ENCODE peak calls at places on chromosomes 5 and 9, in eight cellular contexts. One of them, this sample, is unnamed. For H3K4me1, the result is how much of the 10 kb centered on the place peaks cover.

GRCh38 chr9:71765693-71766092 is 2.6 kb downstream of the CEMIP2 start:
- DNase-seq in A549: no peak
- DNase-seq in left ventricle myocardium inferior: no peak
- DNase-seq in osteoblast: no peak
- DNase-seq in iPS DF 6.9: no peak
- DNase-seq in tibial artery: no peak
- DNase-seq in heart right ventricle: no peak
- DNase-seq in PC-9: peak
- DNase-seq in this sample: peak

GRCh38 chr5:141001466-141001853 is 35.2 kb downstream of the PCDHAC2 start:
- DNase-seq in tibial artery: no peak
- DNase-seq in heart right ventricle: no peak
- DNase-seq in osteoblast: no peak
- DNase-seq in PC-9: peak
- DNase-seq in left ventricle myocardium inferior: no peak
- DNase-seq in A549: peak
- DNase-seq in iPS DF 6.9: no peak
- DNase-seq in this sample: peak

GRCh38 chr5:72138943-72139467 is 31.7 kb downstream of the MAP1B start:
- DNase-seq in left ventricle myocardium inferior: no peak
- DNase-seq in PC-9: no peak
- DNase-seq in tibial artery: no peak
- DNase-seq in osteoblast: no peak
- DNase-seq in heart right ventricle: no peak
- DNase-seq in A549: no peak
- DNase-seq in iPS DF 6.9: no peak
- DNase-seq in this sample: peak

GRCh38 chr9:28598396-28598795 is 1025.1 kb upstream of the C9orf72 start:
- DNase-seq in PC-9: no peak
- DNase-seq in left ventricle myocardium inferior: no peak
- DNase-seq in osteoblast: no peak
- DNase-seq in iPS DF 6.9: no peak
- DNase-seq in A549: no peak
- DNase-seq in tibial artery: no peak
- DNase-seq in heart right ventricle: no peak
- DNase-seq in this sample: no peak

GRCh38 chr5:174922955-174923354 is 198.6 kb downstream of the MSX2 start:
- DNase-seq in tibial artery: no peak
- DNase-seq in heart right ventricle: no peak
- DNase-seq in A549: no peak
- DNase-seq in PC-9: no peak
- DNase-seq in osteoblast: no peak
- DNase-seq in left ventricle myocardium inferior: no peak
- DNase-seq in iPS DF 6.9: no peak
- DNase-seq in this sample: no peak

GRCh38 chr5:79193643-79194042 is 42.3 kb upstream of the JMY start:
- DNase-seq in osteoblast: no peak
- DNase-seq in PC-9: peak
- DNase-seq in left ventricle myocardium inferior: no peak
- DNase-seq in heart right ventricle: no peak
- DNase-seq in tibial artery: no peak
- DNase-seq in A549: peak
- DNase-seq in iPS DF 6.9: no peak
- DNase-seq in this sample: no peak

GRCh38 chr5:612498-613424 is 621 bp downstream of the CEP72 start:
- DNase-seq in iPS DF 6.9: no peak
- DNase-seq in left ventricle myocardium inferior: no peak
- DNase-seq in heart right ventricle: no peak
- DNase-seq in tibial artery: no peak
- DNase-seq in A549: peak
- DNase-seq in PC-9: no peak
- DNase-seq in osteoblast: peak
- DNase-seq in this sample: peak

GRCh38 chr5:8861764-8862163 is 684.1 kb downstream of the SEMA5A start:
- DNase-seq in PC-9: no peak
- DNase-seq in tibial artery: no peak
- DNase-seq in left ventricle myocardium inferior: no peak
- DNase-seq in osteoblast: no peak
- DNase-seq in A549: no peak
- DNase-seq in heart right ventricle: no peak
- DNase-seq in iPS DF 6.9: no peak
- DNase-seq in this sample: no peak

GRCh38 chr5:65197899-65198776 is 283.6 kb downstream of the ADAMTS6 start:
- DNase-seq in osteoblast: no peak
- DNase-seq in left ventricle myocardium inferior: no peak
- DNase-seq in heart right ventricle: no peak
- DNase-seq in A549: no peak
- DNase-seq in PC-9: no peak
- DNase-seq in tibial artery: no peak
- DNase-seq in iPS DF 6.9: no peak
- DNase-seq in this sample: peak

GRCh38 chr5:167639761-167640160 is 651.7 kb upstream of the WWC1 start:
- DNase-seq in iPS DF 6.9: no peak
- DNase-seq in left ventricle myocardium inferior: no peak
- DNase-seq in A549: peak
- DNase-seq in PC-9: no peak
- DNase-seq in heart right ventricle: no peak
- DNase-seq in tibial artery: no peak
- DNase-seq in osteoblast: peak
- DNase-seq in this sample: peak

GRCh38 chr5:67983251-67983941 is 232.2 kb upstream of the PIK3R1 start:
- DNase-seq in osteoblast: peak
- DNase-seq in PC-9: no peak
- DNase-seq in left ventricle myocardium inferior: no peak
- DNase-seq in A549: no peak
- DNase-seq in heart right ventricle: no peak
- DNase-seq in tibial artery: no peak
- DNase-seq in iPS DF 6.9: no peak
- DNase-seq in this sample: peak

DNA sequence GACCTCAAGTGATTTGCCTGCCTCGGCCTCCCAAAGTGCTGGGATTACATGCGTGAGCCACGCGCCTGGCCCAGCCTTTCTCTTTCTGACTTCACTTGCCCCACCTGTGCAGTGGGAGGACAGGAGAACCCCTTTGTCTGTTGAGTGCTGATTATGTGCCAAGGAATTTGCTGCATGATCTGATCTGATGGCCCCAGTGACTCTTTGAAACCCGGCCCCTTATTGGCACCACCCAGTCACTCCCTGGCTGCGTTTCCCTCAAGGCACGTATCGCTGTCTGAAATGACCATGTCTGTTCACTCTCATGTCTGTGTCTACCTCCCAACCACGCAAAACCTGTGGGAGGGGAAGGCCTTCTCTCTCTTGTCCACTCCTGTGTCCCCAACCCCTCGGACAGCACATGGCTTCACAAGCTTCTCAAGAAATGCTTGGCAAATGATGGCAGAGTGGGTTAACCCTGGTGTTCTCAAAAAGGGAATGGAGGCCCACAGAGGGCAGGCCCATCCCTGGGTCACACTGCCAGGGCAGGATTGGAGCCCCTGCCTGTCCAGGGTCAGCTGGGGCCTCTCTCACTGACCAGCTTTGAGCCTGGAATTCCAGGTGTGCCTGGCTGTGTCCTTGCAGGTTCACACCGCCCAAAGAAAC is 21.9 kb downstream of the NEK6 start:
- DNase-seq in heart right ventricle: no peak
- DNase-seq in left ventricle myocardium inferior: no peak
- DNase-seq in A549: no peak
- DNase-seq in PC-9: no peak
- DNase-seq in osteoblast: peak
- DNase-seq in tibial artery: no peak
- DNase-seq in iPS DF 6.9: no peak
- DNase-seq in this sample: peak
- H3K4me1 ChIP-seq in heart right ventricle: half or more
- H3K4me1 ChIP-seq in left ventricle myocardium inferior: half or more
- H3K4me1 ChIP-seq in A549: half or more
- H3K4me1 ChIP-seq in PC-9: under half
- H3K4me1 ChIP-seq in osteoblast: half or more
- H3K4me1 ChIP-seq in tibial artery: half or more
- H3K4me1 ChIP-seq in iPS DF 6.9: under half
- H3K4me1 ChIP-seq in this sample: under half

DNA sequence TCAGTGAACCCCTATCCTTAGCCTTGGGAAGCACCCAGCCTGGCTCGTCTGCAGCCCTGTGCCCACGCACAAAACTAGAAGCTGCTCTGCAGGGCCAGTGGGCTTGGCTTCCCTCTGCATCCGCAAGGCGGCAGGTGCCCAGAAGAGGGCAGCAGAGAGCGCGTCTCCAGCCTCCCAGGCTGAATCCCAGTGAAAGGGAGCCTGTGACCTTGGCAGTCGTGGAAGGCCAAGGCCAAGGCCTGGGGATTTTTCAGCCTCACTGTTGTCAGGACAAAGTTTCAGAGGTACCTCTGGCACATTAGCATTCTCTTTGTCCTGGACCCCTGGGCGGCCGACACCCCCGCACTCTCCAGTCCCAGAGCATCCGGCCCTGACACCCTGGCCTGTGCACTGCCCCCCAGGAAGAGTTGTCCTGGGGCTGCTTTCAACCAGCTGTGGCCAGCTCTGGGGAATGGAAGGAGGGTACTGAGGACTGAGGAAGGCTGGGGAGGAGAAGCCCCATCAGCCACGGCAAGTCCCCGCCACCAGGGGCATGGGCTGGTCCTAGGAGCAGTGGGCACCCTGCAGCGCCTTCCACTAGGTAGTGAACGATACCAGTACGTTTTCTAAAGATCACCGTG is 63.6 kb upstream of the IL17B start:
- DNase-seq in PC-9: peak
- DNase-seq in A549: peak
- DNase-seq in heart right ventricle: peak
- DNase-seq in osteoblast: peak
- DNase-seq in tibial artery: peak
- DNase-seq in left ventricle myocardium inferior: peak
- DNase-seq in iPS DF 6.9: peak
- DNase-seq in this sample: no peak
- H3K4me1 ChIP-seq in PC-9: under half
- H3K4me1 ChIP-seq in A549: under half
- H3K4me1 ChIP-seq in heart right ventricle: under half
- H3K4me1 ChIP-seq in osteoblast: under half
- H3K4me1 ChIP-seq in tibial artery: under half
- H3K4me1 ChIP-seq in left ventricle myocardium inferior: half or more
- H3K4me1 ChIP-seq in iPS DF 6.9: under half
- H3K4me1 ChIP-seq in this sample: under half

GRCh38 chr9:133932633-133933032 is 59.5 kb downstream of the VAV2 start:
- DNase-seq in tibial artery: no peak
- DNase-seq in A549: no peak
- DNase-seq in heart right ventricle: no peak
- DNase-seq in left ventricle myocardium inferior: no peak
- DNase-seq in iPS DF 6.9: no peak
- DNase-seq in osteoblast: no peak
- DNase-seq in PC-9: no peak
- DNase-seq in this sample: no peak

GRCh38 chr9:133930046-133931015 is 61.8 kb downstream of the VAV2 start:
- DNase-seq in iPS DF 6.9: no peak
- DNase-seq in osteoblast: no peak
- DNase-seq in tibial artery: no peak
- DNase-seq in A549: no peak
- DNase-seq in PC-9: no peak
- DNase-seq in left ventricle myocardium inferior: no peak
- DNase-seq in heart right ventricle: no peak
- DNase-seq in this sample: no peak

GRCh38 chr9:133929599-133929998 is 62.5 kb downstream of the VAV2 start:
- DNase-seq in A549: no peak
- DNase-seq in left ventricle myocardium inferior: no peak
- DNase-seq in heart right ventricle: no peak
- DNase-seq in tibial artery: no peak
- DNase-seq in PC-9: no peak
- DNase-seq in osteoblast: no peak
- DNase-seq in iPS DF 6.9: no peak
- DNase-seq in this sample: no peak

GRCh38 chr9:133932176-133932575 is 59.9 kb downstream of the VAV2 start:
- DNase-seq in heart right ventricle: no peak
- DNase-seq in left ventricle myocardium inferior: peak
- DNase-seq in tibial artery: no peak
- DNase-seq in iPS DF 6.9: no peak
- DNase-seq in osteoblast: no peak
- DNase-seq in PC-9: no peak
- DNase-seq in A549: no peak
- DNase-seq in this sample: no peak

GRCh38 chr9:133931059-133931458 is 61.1 kb downstream of the VAV2 start:
- DNase-seq in iPS DF 6.9: no peak
- DNase-seq in left ventricle myocardium inferior: no peak
- DNase-seq in tibial artery: no peak
- DNase-seq in A549: no peak
- DNase-seq in PC-9: no peak
- DNase-seq in heart right ventricle: no peak
- DNase-seq in osteoblast: no peak
- DNase-seq in this sample: no peak
- H3K4me1 ChIP-seq in iPS DF 6.9: under half
- H3K4me1 ChIP-seq in left ventricle myocardium inferior: under half
- H3K4me1 ChIP-seq in tibial artery: under half
- H3K4me1 ChIP-seq in A549: under half
- H3K4me1 ChIP-seq in PC-9: under half
- H3K4me1 ChIP-seq in heart right ventricle: under half
- H3K4me1 ChIP-seq in osteoblast: under half
- H3K4me1 ChIP-seq in this sample: under half

GRCh38 chr9:22158983-22159382 is 149.9 kb upstream of the CDKN2B start:
- DNase-seq in osteoblast: peak
- DNase-seq in iPS DF 6.9: no peak
- DNase-seq in A549: peak
- DNase-seq in tibial artery: peak
- DNase-seq in PC-9: peak
- DNase-seq in heart right ventricle: no peak
- DNase-seq in left ventricle myocardium inferior: peak
- DNase-seq in this sample: no peak

GRCh38 chr9:22157831-22158230 is 148.7 kb upstream of the CDKN2B start:
- DNase-seq in tibial artery: no peak
- DNase-seq in iPS DF 6.9: no peak
- DNase-seq in A549: no peak
- DNase-seq in heart right ventricle: no peak
- DNase-seq in PC-9: no peak
- DNase-seq in osteoblast: no peak
- DNase-seq in left ventricle myocardium inferior: no peak
- DNase-seq in this sample: no peak

GRCh38 chr9:22158275-22158674 is 149.2 kb upstream of the CDKN2B start:
- DNase-seq in A549: peak
- DNase-seq in osteoblast: no peak
- DNase-seq in PC-9: peak
- DNase-seq in left ventricle myocardium inferior: no peak
- DNase-seq in heart right ventricle: no peak
- DNase-seq in tibial artery: no peak
- DNase-seq in iPS DF 6.9: no peak
- DNase-seq in this sample: peak

GRCh38 chr9:22157271-22157670 is 148.2 kb upstream of the CDKN2B start:
- DNase-seq in tibial artery: no peak
- DNase-seq in heart right ventricle: no peak
- DNase-seq in iPS DF 6.9: no peak
- DNase-seq in osteoblast: no peak
- DNase-seq in A549: peak
- DNase-seq in PC-9: peak
- DNase-seq in left ventricle myocardium inferior: no peak
- DNase-seq in this sample: no peak

DNA sequence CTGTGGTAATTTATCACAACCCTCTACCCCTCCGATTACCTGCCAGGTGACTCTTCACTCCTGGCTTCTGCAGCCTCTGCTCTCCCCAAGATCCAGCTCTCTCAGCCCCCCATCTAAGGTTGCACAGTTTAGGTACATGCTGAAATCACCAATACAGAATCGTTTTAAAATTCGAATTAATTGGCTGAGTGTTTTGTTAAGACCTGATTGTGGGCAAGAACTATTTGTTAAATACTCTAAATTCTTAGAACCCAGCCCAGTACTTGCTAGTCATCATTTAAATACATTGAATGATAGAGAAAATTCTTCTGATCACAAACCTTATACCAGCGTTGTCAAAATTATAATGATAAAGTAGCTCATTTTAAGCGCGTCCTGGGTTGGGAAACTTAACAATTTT is 147.5 kb upstream of the CDKN2B start:
- DNase-seq in osteoblast: no peak
- DNase-seq in iPS DF 6.9: no peak
- DNase-seq in heart right ventricle: no peak
- DNase-seq in left ventricle myocardium inferior: no peak
- DNase-seq in tibial artery: no peak
- DNase-seq in PC-9: no peak
- DNase-seq in A549: no peak
- DNase-seq in this sample: no peak
- H3K4me1 ChIP-seq in osteoblast: under half
- H3K4me1 ChIP-seq in iPS DF 6.9: under half
- H3K4me1 ChIP-seq in heart right ventricle: under half
- H3K4me1 ChIP-seq in left ventricle myocardium inferior: under half
- H3K4me1 ChIP-seq in tibial artery: under half
- H3K4me1 ChIP-seq in PC-9: half or more
- H3K4me1 ChIP-seq in A549: half or more
- H3K4me1 ChIP-seq in this sample: under half

This sample was measured in foreskin keratinocyte.